ENCODE peak calls at places on chromosomes 2 and 18, in ten cellular contexts. One of them, this sample, is unnamed.

GRCh38 chr2:196601430-196602306 is 37.8 kb upstream of the CCDC150 start:
- DNase-seq in LoVo: peak
- DNase-seq in epithelial cell of proximal tubule: no peak
- DNase-seq in foreskin fibroblast: peak
- DNase-seq in pons: no peak
- DNase-seq in choroid plexus epithelial cell: peak
- DNase-seq in left lung: no peak
- DNase-seq in esophagus muscularis mucosa: no peak
- DNase-seq in astrocyte of the cerebellum: peak
- DNase-seq in NCI-H187: no peak
- DNase-seq in this sample: peak

GRCh38 chr2:235330775-235331438 is 162.9 kb upstream of the AGAP1 start:
- DNase-seq in LoVo: peak
- DNase-seq in epithelial cell of proximal tubule: no peak
- DNase-seq in foreskin fibroblast: peak
- DNase-seq in pons: no peak
- DNase-seq in choroid plexus epithelial cell: peak
- DNase-seq in left lung: no peak
- DNase-seq in esophagus muscularis mucosa: no peak
- DNase-seq in astrocyte of the cerebellum: peak
- DNase-seq in NCI-H187: no peak
- DNase-seq in this sample: peak

GRCh38 chr2:200380139-200380561 is 73.7 kb downstream of the SPATS2L start:
- DNase-seq in LoVo: no peak
- DNase-seq in epithelial cell of proximal tubule: no peak
- DNase-seq in foreskin fibroblast: no peak
- DNase-seq in pons: peak
- DNase-seq in choroid plexus epithelial cell: no peak
- DNase-seq in left lung: peak
- DNase-seq in esophagus muscularis mucosa: no peak
- DNase-seq in astrocyte of the cerebellum: no peak
- DNase-seq in NCI-H187: peak
- DNase-seq in this sample: no peak

GRCh38 chr18:3603460-3604259 is 153.7 kb downstream of the TGIF1 start:
- DNase-seq in LoVo: peak
- DNase-seq in epithelial cell of proximal tubule: peak
- DNase-seq in foreskin fibroblast: peak
- DNase-seq in pons: peak
- DNase-seq in choroid plexus epithelial cell: peak
- DNase-seq in left lung: peak
- DNase-seq in esophagus muscularis mucosa: no peak
- DNase-seq in astrocyte of the cerebellum: peak
- DNase-seq in NCI-H187: peak
- DNase-seq in this sample: peak

GRCh38 chr2:215758691-215759090 is 254.7 kb downstream of the MREG start:
- DNase-seq in LoVo: no peak
- DNase-seq in epithelial cell of proximal tubule: no peak
- DNase-seq in foreskin fibroblast: peak
- DNase-seq in pons: no peak
- DNase-seq in choroid plexus epithelial cell: peak
- DNase-seq in left lung: no peak
- DNase-seq in esophagus muscularis mucosa: no peak
- DNase-seq in astrocyte of the cerebellum: no peak
- DNase-seq in NCI-H187: no peak
- DNase-seq in this sample: no peak

GRCh38 chr2:185780890-185781289 is 42.3 kb downstream of the FSIP2 start:
- DNase-seq in LoVo: no peak
- DNase-seq in epithelial cell of proximal tubule: no peak
- DNase-seq in foreskin fibroblast: no peak
- DNase-seq in pons: no peak
- DNase-seq in choroid plexus epithelial cell: no peak
- DNase-seq in left lung: no peak
- DNase-seq in esophagus muscularis mucosa: no peak
- DNase-seq in astrocyte of the cerebellum: no peak
- DNase-seq in NCI-H187: no peak
- DNase-seq in this sample: no peak

GRCh38 chr2:43054367-43054766 is 172.0 kb downstream of the ZFP36L2 start:
- DNase-seq in LoVo: no peak
- DNase-seq in epithelial cell of proximal tubule: no peak
- DNase-seq in foreskin fibroblast: no peak
- DNase-seq in pons: no peak
- DNase-seq in choroid plexus epithelial cell: no peak
- DNase-seq in left lung: peak
- DNase-seq in esophagus muscularis mucosa: no peak
- DNase-seq in astrocyte of the cerebellum: no peak
- DNase-seq in NCI-H187: no peak
- DNase-seq in this sample: no peak

GRCh38 chr2:28366496-28367282 is 26.0 kb upstream of the FOSL2 start:
- DNase-seq in LoVo: peak
- DNase-seq in epithelial cell of proximal tubule: no peak
- DNase-seq in foreskin fibroblast: no peak
- DNase-seq in pons: no peak
- DNase-seq in choroid plexus epithelial cell: peak
- DNase-seq in left lung: no peak
- DNase-seq in esophagus muscularis mucosa: no peak
- DNase-seq in astrocyte of the cerebellum: no peak
- DNase-seq in NCI-H187: no peak
- DNase-seq in this sample: no peak

GRCh38 chr2:137689549-137689948 is 274.7 kb upstream of the HNMT start:
- DNase-seq in LoVo: no peak
- DNase-seq in epithelial cell of proximal tubule: no peak
- DNase-seq in foreskin fibroblast: no peak
- DNase-seq in pons: no peak
- DNase-seq in choroid plexus epithelial cell: peak
- DNase-seq in left lung: no peak
- DNase-seq in esophagus muscularis mucosa: no peak
- DNase-seq in astrocyte of the cerebellum: no peak
- DNase-seq in NCI-H187: no peak
- DNase-seq in this sample: no peak

GRCh38 chr18:76056467-76057194 is 438.4 kb downstream of the ZNF516 start:
- DNase-seq in LoVo: no peak
- DNase-seq in epithelial cell of proximal tubule: no peak
- DNase-seq in foreskin fibroblast: no peak
- DNase-seq in pons: no peak
- DNase-seq in choroid plexus epithelial cell: no peak
- DNase-seq in left lung: peak
- DNase-seq in esophagus muscularis mucosa: peak
- DNase-seq in astrocyte of the cerebellum: no peak
- DNase-seq in NCI-H187: no peak
- DNase-seq in this sample: no peak

GRCh38 chr2:68740184-68740914 is 5.7 kb downstream of the ARHGAP25 start:
- DNase-seq in LoVo: no peak
- DNase-seq in epithelial cell of proximal tubule: no peak
- DNase-seq in foreskin fibroblast: no peak
- DNase-seq in pons: no peak
- DNase-seq in choroid plexus epithelial cell: peak
- DNase-seq in left lung: no peak
- DNase-seq in esophagus muscularis mucosa: peak
- DNase-seq in astrocyte of the cerebellum: no peak
- DNase-seq in NCI-H187: no peak
- DNase-seq in this sample: no peak

GRCh38 chr2:227877359-227878309 is 6.2 kb downstream of the DAW1 start:
- DNase-seq in LoVo: no peak
- DNase-seq in epithelial cell of proximal tubule: no peak
- DNase-seq in foreskin fibroblast: peak
- DNase-seq in pons: no peak
- DNase-seq in choroid plexus epithelial cell: peak
- DNase-seq in left lung: no peak
- DNase-seq in esophagus muscularis mucosa: no peak
- DNase-seq in astrocyte of the cerebellum: no peak
- DNase-seq in NCI-H187: no peak
- DNase-seq in this sample: no peak

GRCh38 chr2:29012211-29012681 is 31.1 kb downstream of the TOGARAM2 start:
- DNase-seq in LoVo: no peak
- DNase-seq in epithelial cell of proximal tubule: no peak
- DNase-seq in foreskin fibroblast: no peak
- DNase-seq in pons: no peak
- DNase-seq in choroid plexus epithelial cell: peak
- DNase-seq in left lung: no peak
- DNase-seq in esophagus muscularis mucosa: no peak
- DNase-seq in astrocyte of the cerebellum: no peak
- DNase-seq in NCI-H187: no peak
- DNase-seq in this sample: no peak